ENCODE peak calls at places on chromosome 21, in eight cellular contexts. One of them, this sample, is unnamed.

GRCh38 chr21:15063821-15064575 is 802 bp downstream of the NRIP1 start:
- DNase-seq in left ventricle myocardium inferior: peak
- DNase-seq in bronchial epithelial cell: peak
- DNase-seq in fibroblast of mammary gland: no peak
- DNase-seq in dorsolateral prefrontal cortex: peak
- DNase-seq in A673: peak
- DNase-seq in lung: peak
- DNase-seq in gastrocnemius medialis: peak
- DNase-seq in this sample: peak

GRCh38 chr21:46048926-46049889 is 48.7 kb upstream of the COL6A2 start:
- DNase-seq in dorsolateral prefrontal cortex: no peak
- DNase-seq in fibroblast of mammary gland: peak
- DNase-seq in gastrocnemius medialis: peak
- DNase-seq in left ventricle myocardium inferior: peak
- DNase-seq in lung: peak
- DNase-seq in bronchial epithelial cell: no peak
- DNase-seq in A673: peak
- DNase-seq in this sample: peak

GRCh38 chr21:28769683-28770082 is 223.0 kb downstream of the LTN1 start:
- DNase-seq in lung: no peak
- DNase-seq in bronchial epithelial cell: peak
- DNase-seq in A673: no peak
- DNase-seq in gastrocnemius medialis: no peak
- DNase-seq in dorsolateral prefrontal cortex: no peak
- DNase-seq in left ventricle myocardium inferior: no peak
- DNase-seq in fibroblast of mammary gland: peak
- DNase-seq in this sample: peak

GRCh38 chr21:44352253-44352860 is 1.1 kb upstream of the TRPM2 start:
- DNase-seq in left ventricle myocardium inferior: no peak
- DNase-seq in gastrocnemius medialis: no peak
- DNase-seq in dorsolateral prefrontal cortex: no peak
- DNase-seq in bronchial epithelial cell: no peak
- DNase-seq in fibroblast of mammary gland: no peak
- DNase-seq in A673: no peak
- DNase-seq in lung: no peak
- DNase-seq in this sample: no peak

GRCh38 chr21:29305068-29305467 is 6.3 kb downstream of the BACH1 start:
- DNase-seq in lung: no peak
- DNase-seq in left ventricle myocardium inferior: no peak
- DNase-seq in A673: no peak
- DNase-seq in gastrocnemius medialis: no peak
- DNase-seq in bronchial epithelial cell: no peak
- DNase-seq in dorsolateral prefrontal cortex: no peak
- DNase-seq in fibroblast of mammary gland: peak
- DNase-seq in this sample: no peak

GRCh38 chr21:44455524-44456206 is 355 bp downstream of the LRRC3 start:
- DNase-seq in left ventricle myocardium inferior: peak
- DNase-seq in lung: peak
- DNase-seq in bronchial epithelial cell: no peak
- DNase-seq in gastrocnemius medialis: no peak
- DNase-seq in dorsolateral prefrontal cortex: peak
- DNase-seq in A673: peak
- DNase-seq in fibroblast of mammary gland: peak
- DNase-seq in this sample: peak

GRCh38 chr21:25307489-25307888 is 299.8 kb downstream of the MRPL39 start:
- DNase-seq in bronchial epithelial cell: peak
- DNase-seq in dorsolateral prefrontal cortex: no peak
- DNase-seq in lung: no peak
- DNase-seq in fibroblast of mammary gland: peak
- DNase-seq in gastrocnemius medialis: no peak
- DNase-seq in left ventricle myocardium inferior: no peak
- DNase-seq in A673: no peak
- DNase-seq in this sample: no peak

GRCh38 chr21:35043549-35043948 is 5.6 kb downstream of the RUNX1 start:
- DNase-seq in bronchial epithelial cell: no peak
- DNase-seq in left ventricle myocardium inferior: no peak
- DNase-seq in fibroblast of mammary gland: no peak
- DNase-seq in gastrocnemius medialis: no peak
- DNase-seq in dorsolateral prefrontal cortex: no peak
- DNase-seq in A673: no peak
- DNase-seq in lung: no peak
- DNase-seq in this sample: no peak

GRCh38 chr21:43944181-43944633 is 67.9 kb upstream of the TRAPPC10 start:
- DNase-seq in bronchial epithelial cell: no peak
- DNase-seq in dorsolateral prefrontal cortex: no peak
- DNase-seq in fibroblast of mammary gland: no peak
- DNase-seq in gastrocnemius medialis: no peak
- DNase-seq in lung: no peak
- DNase-seq in A673: no peak
- DNase-seq in left ventricle myocardium inferior: no peak
- DNase-seq in this sample: no peak

GRCh38 chr21:44758781-44759627 is 42.6 kb downstream of the UBE2G2 start:
- DNase-seq in A673: no peak
- DNase-seq in lung: no peak
- DNase-seq in dorsolateral prefrontal cortex: no peak
- DNase-seq in fibroblast of mammary gland: no peak
- DNase-seq in gastrocnemius medialis: no peak
- DNase-seq in left ventricle myocardium inferior: no peak
- DNase-seq in bronchial epithelial cell: no peak
- DNase-seq in this sample: no peak

GRCh38 chr21:44701023-44701400 is 4.0 kb downstream of the KRTAP10-12 start:
- DNase-seq in gastrocnemius medialis: no peak
- DNase-seq in dorsolateral prefrontal cortex: no peak
- DNase-seq in fibroblast of mammary gland: no peak
- DNase-seq in bronchial epithelial cell: no peak
- DNase-seq in left ventricle myocardium inferior: no peak
- DNase-seq in lung: peak
- DNase-seq in A673: no peak
- DNase-seq in this sample: no peak

GRCh38 chr21:24939288-24939687 is 668.0 kb downstream of the MRPL39 start:
- DNase-seq in lung: no peak
- DNase-seq in bronchial epithelial cell: no peak
- DNase-seq in gastrocnemius medialis: no peak
- DNase-seq in fibroblast of mammary gland: no peak
- DNase-seq in left ventricle myocardium inferior: no peak
- DNase-seq in dorsolateral prefrontal cortex: no peak
- DNase-seq in A673: no peak
- DNase-seq in this sample: no peak

GRCh38 chr21:44982558-44983244 is 42.9 kb downstream of the SLX9 start:
- DNase-seq in gastrocnemius medialis: no peak
- DNase-seq in left ventricle myocardium inferior: peak
- DNase-seq in bronchial epithelial cell: peak
- DNase-seq in lung: peak
- DNase-seq in dorsolateral prefrontal cortex: no peak
- DNase-seq in fibroblast of mammary gland: no peak
- DNase-seq in A673: no peak
- DNase-seq in this sample: peak

GRCh38 chr21:46182548-46183336 is 1.5 kb downstream of the SPATC1L start:
- DNase-seq in left ventricle myocardium inferior: peak
- DNase-seq in dorsolateral prefrontal cortex: no peak
- DNase-seq in fibroblast of mammary gland: no peak
- DNase-seq in lung: no peak
- DNase-seq in bronchial epithelial cell: no peak
- DNase-seq in A673: no peak
- DNase-seq in gastrocnemius medialis: no peak
- DNase-seq in this sample: no peak

GRCh38 chr21:21200939-21201610 is 202.9 kb downstream of the NCAM2 start:
- DNase-seq in A673: no peak
- DNase-seq in fibroblast of mammary gland: peak
- DNase-seq in dorsolateral prefrontal cortex: no peak
- DNase-seq in left ventricle myocardium inferior: no peak
- DNase-seq in bronchial epithelial cell: no peak
- DNase-seq in lung: no peak
- DNase-seq in gastrocnemius medialis: no peak
- DNase-seq in this sample: peak

GRCh38 chr21:14989359-14989758 is 75.4 kb downstream of the NRIP1 start:
- DNase-seq in A673: no peak
- DNase-seq in bronchial epithelial cell: no peak
- DNase-seq in left ventricle myocardium inferior: peak
- DNase-seq in gastrocnemius medialis: no peak
- DNase-seq in dorsolateral prefrontal cortex: no peak
- DNase-seq in lung: no peak
- DNase-seq in fibroblast of mammary gland: peak
- DNase-seq in this sample: peak

GRCh38 chr21:42374457-42374856 is 8.1 kb upstream of the TFF1 start:
- DNase-seq in bronchial epithelial cell: no peak
- DNase-seq in lung: no peak
- DNase-seq in fibroblast of mammary gland: no peak
- DNase-seq in dorsolateral prefrontal cortex: no peak
- DNase-seq in A673: no peak
- DNase-seq in left ventricle myocardium inferior: no peak
- DNase-seq in gastrocnemius medialis: no peak
- DNase-seq in this sample: no peak

GRCh38 chr21:42376338-42376982 is 10.1 kb upstream of the TFF1 start:
- DNase-seq in bronchial epithelial cell: no peak
- DNase-seq in dorsolateral prefrontal cortex: peak
- DNase-seq in left ventricle myocardium inferior: no peak
- DNase-seq in fibroblast of mammary gland: no peak
- DNase-seq in lung: no peak
- DNase-seq in gastrocnemius medialis: no peak
- DNase-seq in A673: no peak
- DNase-seq in this sample: no peak

GRCh38 chr21:42375966-42376337 is 9.6 kb upstream of the TFF1 start:
- DNase-seq in left ventricle myocardium inferior: no peak
- DNase-seq in A673: no peak
- DNase-seq in fibroblast of mammary gland: no peak
- DNase-seq in gastrocnemius medialis: no peak
- DNase-seq in bronchial epithelial cell: no peak
- DNase-seq in dorsolateral prefrontal cortex: no peak
- DNase-seq in lung: no peak
- DNase-seq in this sample: no peak

GRCh38 chr21:42373908-42374455 is 7.6 kb upstream of the TFF1 start:
- DNase-seq in bronchial epithelial cell: no peak
- DNase-seq in gastrocnemius medialis: no peak
- DNase-seq in left ventricle myocardium inferior: no peak
- DNase-seq in dorsolateral prefrontal cortex: no peak
- DNase-seq in A673: no peak
- DNase-seq in lung: no peak
- DNase-seq in fibroblast of mammary gland: no peak
- DNase-seq in this sample: no peak

GRCh38 chr21:42375141-42375905 is 9.0 kb upstream of the TFF1 start:
- DNase-seq in left ventricle myocardium inferior: no peak
- DNase-seq in A673: no peak
- DNase-seq in gastrocnemius medialis: no peak
- DNase-seq in dorsolateral prefrontal cortex: no peak
- DNase-seq in lung: no peak
- DNase-seq in bronchial epithelial cell: no peak
- DNase-seq in fibroblast of mammary gland: no peak
- DNase-seq in this sample: no peak
- TF ChIP-seq CTCF in left ventricle myocardium inferior: no peak
- TF ChIP-seq CTCF in A673: no peak
- TF ChIP-seq CTCF in gastrocnemius medialis: no peak
- TF ChIP-seq CTCF in dorsolateral prefrontal cortex: no peak
- TF ChIP-seq CTCF in lung: no peak
- TF ChIP-seq CTCF in bronchial epithelial cell: no peak
- TF ChIP-seq CTCF in fibroblast of mammary gland: no peak
- TF ChIP-seq CTCF in this sample: no peak

DNA sequence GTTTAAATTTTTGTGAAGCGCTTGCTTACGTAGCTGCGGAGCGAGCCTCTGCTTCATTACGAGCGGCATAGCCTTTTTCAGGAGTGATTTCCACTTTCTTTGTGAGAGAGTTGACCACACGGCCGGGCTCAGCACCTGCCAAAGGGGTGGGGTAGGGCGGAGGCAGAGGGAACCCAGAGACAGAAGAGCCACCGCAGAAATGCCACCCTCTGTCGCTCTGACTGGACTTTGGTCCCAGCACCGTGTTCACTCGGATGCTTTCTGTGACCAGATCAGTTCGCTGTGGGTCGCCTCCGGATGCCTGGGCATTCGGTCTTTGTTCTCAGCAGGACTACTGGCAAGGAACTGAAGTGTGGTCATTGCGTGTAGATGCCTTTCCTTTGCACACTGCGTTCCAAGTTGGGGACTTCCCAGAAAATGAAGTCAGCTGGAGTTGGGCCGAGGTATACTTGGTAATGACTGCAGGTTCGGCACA is 897 bp downstream of the CHODL start:
- DNase-seq in A673: no peak
- DNase-seq in dorsolateral prefrontal cortex: no peak
- DNase-seq in bronchial epithelial cell: no peak
- DNase-seq in left ventricle myocardium inferior: no peak
- DNase-seq in fibroblast of mammary gland: no peak
- DNase-seq in gastrocnemius medialis: no peak
- DNase-seq in lung: no peak
- DNase-seq in this sample: no peak
- H3K4me3 ChIP-seq in A673: peak
- H3K4me3 ChIP-seq in dorsolateral prefrontal cortex: peak
- H3K4me3 ChIP-seq in bronchial epithelial cell: no peak
- H3K4me3 ChIP-seq in left ventricle myocardium inferior: peak
- H3K4me3 ChIP-seq in fibroblast of mammary gland: no peak
- H3K4me3 ChIP-seq in gastrocnemius medialis: peak
- H3K4me3 ChIP-seq in lung: no peak
- H3K4me3 ChIP-seq in this sample: no peak

DNA sequence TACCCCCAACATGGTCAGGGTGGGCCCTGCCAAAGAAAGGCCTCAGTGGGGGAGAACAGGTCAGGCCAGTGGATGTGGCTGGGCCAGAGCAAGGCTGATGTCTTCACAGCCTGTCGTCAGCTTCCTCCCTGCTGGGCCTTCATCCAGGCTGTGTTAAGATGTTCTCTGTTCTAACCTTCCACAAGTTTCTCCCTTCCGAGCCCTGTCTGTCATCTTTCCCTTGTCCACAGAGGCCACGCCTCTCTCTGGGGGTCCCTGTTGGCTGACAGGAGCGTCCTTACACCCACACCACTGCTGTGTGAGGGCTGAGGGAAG is 36.2 kb downstream of the SIM2 start:
- DNase-seq in fibroblast of mammary gland: no peak
- DNase-seq in bronchial epithelial cell: no peak
- DNase-seq in gastrocnemius medialis: no peak
- DNase-seq in left ventricle myocardium inferior: no peak
- DNase-seq in A673: no peak
- DNase-seq in lung: no peak
- DNase-seq in dorsolateral prefrontal cortex: no peak
- DNase-seq in this sample: no peak
- TF ChIP-seq CTCF in fibroblast of mammary gland: no peak
- TF ChIP-seq CTCF in bronchial epithelial cell: no peak
- TF ChIP-seq CTCF in gastrocnemius medialis: no peak
- TF ChIP-seq CTCF in left ventricle myocardium inferior: no peak
- TF ChIP-seq CTCF in A673: no peak
- TF ChIP-seq CTCF in lung: no peak
- TF ChIP-seq CTCF in dorsolateral prefrontal cortex: no peak
- TF ChIP-seq CTCF in this sample: no peak

DNA sequence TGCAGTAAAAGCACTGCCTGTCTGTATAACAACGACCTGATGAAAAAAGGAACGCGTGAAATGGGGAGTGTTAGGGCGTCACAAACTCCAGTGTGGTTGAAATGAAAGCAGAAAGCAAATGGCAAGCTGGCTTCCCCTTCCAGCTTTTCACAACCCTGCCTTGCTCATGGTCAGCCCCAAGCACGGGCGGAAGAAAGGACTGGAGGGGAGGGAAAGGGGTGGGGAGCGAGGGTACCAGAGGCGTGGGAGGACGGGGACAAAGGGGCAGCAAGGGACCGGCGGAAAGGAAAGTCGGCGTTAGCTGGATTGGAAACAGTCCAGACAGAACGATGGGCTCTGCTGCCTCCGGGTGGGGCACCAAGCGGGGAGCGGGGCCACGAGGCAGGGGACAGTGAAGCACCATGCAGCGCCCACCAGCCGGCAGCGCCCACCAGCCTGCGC is 9.6 kb downstream of the VPS26C start:
- DNase-seq in gastrocnemius medialis: no peak
- DNase-seq in left ventricle myocardium inferior: peak
- DNase-seq in dorsolateral prefrontal cortex: no peak
- DNase-seq in lung: no peak
- DNase-seq in A673: peak
- DNase-seq in fibroblast of mammary gland: peak
- DNase-seq in bronchial epithelial cell: no peak
- DNase-seq in this sample: peak
- H3K4me3 ChIP-seq in gastrocnemius medialis: peak
- H3K4me3 ChIP-seq in left ventricle myocardium inferior: peak
- H3K4me3 ChIP-seq in dorsolateral prefrontal cortex: peak
- H3K4me3 ChIP-seq in lung: peak
- H3K4me3 ChIP-seq in A673: peak
- H3K4me3 ChIP-seq in fibroblast of mammary gland: peak
- H3K4me3 ChIP-seq in bronchial epithelial cell: peak
- H3K4me3 ChIP-seq in this sample: peak

This sample was measured in fibroblast of pulmonary artery.